ENCODE peak calls at places on chromosomes 13 and 19, in ten cellular contexts. A is nephron progenitor cell; G is H9; C is CD4-positive, alpha-beta T cell; Z is endodermal cell; S is cardiac muscle cell; E is NB4; Q is cardiac fibroblast; H is tibial artery; W is GM10248. D is an unnamed sample.

GRCh38 chr19:46994141-46994686 is 25.4 kb upstream of the NPAS1 start:
- DNase-seq in A (no peak), G (no peak), C (no peak), Z (no peak), S (no peak), E (no peak), Q (no peak), H (no peak), W (no peak), D (no peak)

GRCh38 chr13:49220035-49220855 is at the start of gene MLNR:
- DNase-seq in A (peak; percentile 63), G (peak; percentile 76), C (peak; percentile 37), Z (peak; percentile 91), S (peak; percentile 49), E (no peak), Q (no peak), H (no peak), W (peak; percentile 43), D (no peak)

GRCh38 chr19:9673912-9674668 is 810 bp downstream of the ZNF562 start:
- DNase-seq in A (no peak), G (no peak), C (no peak), Z (no peak), S (no peak), E (no peak), Q (peak; percentile 52), H (no peak), W (no peak), D (peak; percentile 34)

GRCh38 chr19:28394705-28395104 is 818.2 kb downstream of the UQCRFS1 start:
- DNase-seq in A (no peak), G (no peak), C (no peak), Z (no peak), S (no peak), E (no peak), Q (no peak), H (no peak), W (no peak), D (no peak)

GRCh38 chr13:35874704-35875103 is 256.5 kb downstream of the DCLK1 start:
- DNase-seq in A (no peak), G (no peak), C (no peak), Z (no peak), S (no peak), E (no peak), Q (no peak), H (peak; percentile 64), W (no peak), D (no peak)

GRCh38 chr19:46660601-46661019 is 372 bp downstream of the DACT3 start:
- DNase-seq in A (no peak), G (no peak), C (no peak), Z (no peak), S (no peak), E (no peak), Q (no peak), H (no peak), W (no peak), D (no peak)

GRCh38 chr13:104057851-104058250 is 991.6 kb upstream of the SLC10A2 start:
- DNase-seq in A (no peak), G (no peak), C (no peak), Z (no peak), S (no peak), E (no peak), Q (no peak), H (no peak), W (no peak), D (no peak)

GRCh38 chr19:58518261-58519086 is 1.1 kb downstream of the ZBTB45 start:
- DNase-seq in A (no peak), G (peak; percentile 32), C (no peak), Z (no peak), S (no peak), E (peak; percentile 72), Q (peak; percentile 7), H (no peak), W (no peak), D (no peak)

DNA sequence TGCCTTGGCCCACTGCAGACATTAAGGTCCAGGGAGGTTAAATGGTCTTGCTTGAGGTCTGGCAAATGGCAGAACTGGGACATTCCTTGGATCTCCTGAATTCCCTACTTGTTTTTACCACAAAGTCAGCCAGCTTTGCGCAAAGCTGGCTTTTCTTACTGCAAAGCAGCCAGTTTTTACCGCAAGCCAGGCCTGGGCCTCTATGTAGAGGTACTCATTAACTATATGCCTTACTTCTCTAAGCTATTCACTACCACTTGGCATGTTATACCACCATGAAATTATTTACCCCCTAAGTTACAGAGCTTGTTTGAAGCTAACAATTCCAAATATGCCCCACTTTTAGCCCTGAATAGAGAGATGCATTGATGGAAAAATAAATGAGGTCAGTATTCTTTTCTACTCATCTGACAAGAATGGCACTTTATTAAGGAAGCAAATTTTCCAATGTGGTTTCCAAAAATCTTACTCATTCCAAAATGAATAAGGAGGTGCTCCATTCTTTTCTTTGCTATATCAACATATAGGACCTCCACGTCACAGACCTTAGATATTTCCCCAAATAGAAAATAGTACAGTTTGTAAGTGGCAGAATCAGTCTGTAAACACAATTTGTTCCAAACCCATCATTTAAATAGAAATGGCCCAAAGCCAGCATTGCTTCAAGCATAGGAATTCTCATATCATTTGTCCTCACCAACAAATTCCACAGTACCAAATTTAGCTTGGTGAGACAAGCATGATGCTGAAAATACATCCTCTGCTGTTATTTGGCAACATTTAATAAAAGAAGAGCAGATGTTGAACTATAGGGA is 143.9 kb upstream of the TSC22D1 start:
- DNase-seq in A (no peak), G (no peak), C (no peak), Z (no peak), S (peak; percentile 90), E (no peak), Q (peak; percentile 91), H (peak; percentile 35), W (no peak), D (no peak)
- TF ChIP-seq CTCF in A (no peak), G (no peak), C (no peak), Z (no peak), S (no peak), E (no peak), Q (no peak), H (no peak), W (no peak), D (no peak)

GRCh38 chr19:35745328-35746086 is at the start of the genes PSENEN and U2AF1L4:
- DNase-seq in A (peak; percentile 93), G (peak; percentile 98), C (peak; percentile 89), Z (peak; percentile 98), S (peak; percentile 100), E (peak; percentile 96), Q (peak; percentile 100), H (peak; percentile 98), W (peak; percentile 91), D (peak; percentile 97)

GRCh38 chr19:35750167-35750566 is 1.8 kb downstream of the LIN37 start:
- DNase-seq in A (no peak), G (no peak), C (no peak), Z (no peak), S (no peak), E (no peak), Q (no peak), H (no peak), W (no peak), D (no peak)

GRCh38 chr19:35746087-35746462 is 624 bp downstream of the PSENEN start:
- DNase-seq in A (no peak), G (no peak), C (no peak), Z (no peak), S (no peak), E (no peak), Q (no peak), H (no peak), W (no peak), D (no peak)

GRCh38 chr19:35746556-35746955 is 1.1 kb downstream of the PSENEN start:
- DNase-seq in A (no peak), G (no peak), C (no peak), Z (no peak), S (no peak), E (no peak), Q (no peak), H (no peak), W (no peak), D (no peak)

DNA sequence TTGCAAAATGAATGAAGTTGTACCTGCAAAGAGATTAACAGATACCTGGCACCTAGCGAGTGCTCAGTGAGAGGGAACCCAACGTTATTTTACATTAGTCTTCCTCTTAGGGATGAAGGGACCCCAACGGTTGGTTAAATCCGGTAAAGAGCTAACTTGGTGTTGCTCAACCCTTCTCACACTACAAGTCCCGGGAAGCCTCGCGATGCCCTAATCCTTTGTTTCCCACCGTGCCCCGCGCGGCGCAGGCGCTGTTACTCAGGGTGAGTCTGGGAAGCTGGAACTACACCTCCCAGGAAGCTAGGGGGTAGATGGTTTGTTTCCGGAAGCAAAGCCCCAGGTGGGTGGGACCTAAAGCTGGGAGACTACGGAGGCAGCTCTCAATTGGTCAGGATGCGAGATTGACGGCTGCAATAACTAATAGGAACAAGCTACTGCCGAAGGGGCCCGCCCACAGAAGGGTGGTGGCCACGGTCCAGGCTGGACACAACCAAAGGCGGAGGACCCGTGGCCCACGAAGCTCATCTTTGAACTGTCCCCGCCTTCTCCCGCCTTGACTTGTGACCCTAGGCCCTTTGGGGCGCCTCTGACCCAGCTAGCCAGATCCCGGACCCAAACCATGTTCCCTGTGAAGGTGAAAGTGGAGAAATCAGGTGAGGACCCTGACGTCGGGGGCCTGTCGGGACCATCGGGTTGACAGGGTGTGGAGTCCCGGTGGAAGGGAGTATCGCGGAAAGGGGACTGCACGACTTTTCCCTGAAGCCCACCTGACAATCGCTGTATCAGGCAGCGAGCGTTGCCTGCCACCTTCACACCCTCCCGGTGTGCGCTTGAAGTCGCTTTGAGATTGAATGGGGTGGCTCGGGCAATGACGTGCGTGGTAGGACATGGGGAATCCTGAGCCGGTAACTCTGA is at the start of gene LIN37:
- DNase-seq in A (peak; percentile 96), G (peak; percentile 99), C (peak; percentile 95), Z (peak; percentile 100), S (peak; percentile 100), E (peak; percentile 97), Q (peak; percentile 100), H (peak; percentile 100), W (peak; percentile 93), D (peak; percentile 99)
- TF ChIP-seq CTCF in A (no peak), G (no peak), C (no peak), Z (no peak), S (no peak), E (no peak), Q (no peak), H (no peak), W (no peak), D (no peak)

GRCh38 chr19:3589439-3589838 is 4.2 kb downstream of the GIPC3 start:
- DNase-seq in A (no peak), G (no peak), C (no peak), Z (no peak), S (no peak), E (no peak), Q (no peak), H (no peak), W (no peak), D (no peak)

GRCh38 chr19:3589949-3590348 is 4.7 kb downstream of the GIPC3 start:
- DNase-seq in A (no peak), G (no peak), C (no peak), Z (no peak), S (no peak), E (no peak), Q (no peak), H (no peak), W (no peak), D (no peak)

GRCh38 chr19:3585301-3586123 is at the start of gene GIPC3:
- DNase-seq in A (peak; percentile 57), G (no peak), C (no peak), Z (peak; percentile 71), S (no peak), E (no peak), Q (no peak), H (no peak), W (no peak), D (no peak)

GRCh38 chr19:3586707-3587346 is 1.5 kb downstream of the GIPC3 start:
- DNase-seq in A (no peak), G (no peak), C (no peak), Z (no peak), S (no peak), E (no peak), Q (no peak), H (no peak), W (no peak), D (no peak)

GRCh38 chr19:3586124-3586626 is 897 bp downstream of the GIPC3 start:
- DNase-seq in A (peak; percentile 64), G (peak; percentile 65), C (no peak), Z (peak; percentile 81), S (no peak), E (peak; percentile 34), Q (no peak), H (no peak), W (peak; percentile 70), D (no peak)
- TF ChIP-seq CTCF in A (peak; percentile 58), G (peak; percentile 83), C (peak; percentile 79), Z (peak; percentile 86), S (peak; percentile 51), E (peak; percentile 41), Q (peak; percentile 49), H (peak; percentile 58), W (peak; percentile 44), D (peak; percentile 12)

GRCh38 chr13:26112843-26113242 is 61.0 kb upstream of the SHISA2 start:
- DNase-seq in A (no peak), G (no peak), C (no peak), Z (no peak), S (peak; percentile 2), E (peak; percentile 23), Q (peak; percentile 7), H (no peak), W (no peak), D (peak; percentile 8)
- TF ChIP-seq CTCF in A (peak; percentile 46), G (peak; percentile 72), C (no peak), Z (peak; percentile 80), S (peak; percentile 19), E (peak; percentile 40), Q (peak; percentile 19), H (no peak), W (no peak), D (peak; percentile 13)